ENCODE peak calls at places on chromosomes 4 and X, in nine cellular contexts. A, N, L, I, O, X, F, M and G are unnamed samples.

GRCh38 chrX:70013483-70014222 is 36.1 kb downstream of the AWAT2 start:
- DNase-seq in M (no peak), X (no peak), I (no peak), F (no peak), N (no peak), A (no peak), L (no peak), O (no peak), G (no peak)

GRCh38 chr4:81839347-81840042 is 367.8 kb upstream of the RASGEF1B start:
- DNase-seq in F (no peak), M (no peak), O (no peak), A (no peak), I (no peak), L (no peak), N (no peak), X (no peak), G (peak; percentile 4)

GRCh38 chr4:76087007-76087769 is 12.7 kb downstream of the ART3 start:
- DNase-seq in F (peak; percentile 62), M (peak; percentile 67), O (peak; percentile 61), X (no peak), N (peak; percentile 71), I (no peak), L (no peak), A (peak; percentile 44), G (peak; percentile 72)

GRCh38 chr4:25925486-25926201 is 11.6 kb downstream of the SMIM20 start:
- DNase-seq in L (no peak), F (peak; percentile 25), M (no peak), O (peak; percentile 45), N (peak; percentile 31), X (no peak), A (no peak), I (no peak), G (peak; percentile 35)

GRCh38 chrX:17459008-17459407 is 84.0 kb downstream of the NHS start:
- DNase-seq in A (peak; percentile 88), N (no peak), O (peak; percentile 61), X (no peak), M (no peak), F (no peak), I (peak; percentile 51), L (no peak), G (peak; percentile 71)

GRCh38 chr4:6221851-6222760 is 21.8 kb upstream of the JAKMIP1 start:
- DNase-seq in N (no peak), A (no peak), I (no peak), X (peak; percentile 31), L (no peak), M (no peak), F (peak; percentile 76), O (no peak), G (no peak)

GRCh38 chr4:36348403-36348938 is 67.1 kb downstream of the DTHD1 start:
- DNase-seq in M (no peak), F (no peak), N (no peak), O (no peak), L (no peak), A (no peak), I (no peak), X (no peak), G (no peak)

GRCh38 chr4:168908093-168908492 is 102.0 kb downstream of the CBR4 start:
- DNase-seq in N (peak; percentile 31), O (peak; percentile 69), M (no peak), A (peak; percentile 77), I (no peak), X (no peak), L (no peak), F (no peak), G (no peak)

GRCh38 chrX:103889216-103889615 is 57.2 kb upstream of the RAB9B start:
- DNase-seq in N (no peak), L (no peak), I (no peak), M (no peak), X (no peak), A (peak; percentile 46), O (no peak), F (no peak), G (peak; percentile 5)

GRCh38 chrX:66919280-66919832 is 280.5 kb upstream of the EDA2R start:
- DNase-seq in N (no peak), M (no peak), I (peak; percentile 39), O (no peak), X (no peak), A (no peak), L (no peak), F (no peak), G (no peak)

GRCh38 chr4:7420661-7421040 is 14.1 kb downstream of the PSAPL1 start:
- DNase-seq in I (no peak), F (no peak), M (no peak), X (no peak), A (no peak), O (no peak), N (no peak), L (peak; percentile 54), G (no peak)

GRCh38 chr4:144578681-144579080 is 67.3 kb upstream of the HHIP start:
- DNase-seq in A (peak; percentile 53), O (peak; percentile 35), N (peak; percentile 57), I (no peak), X (no peak), F (no peak), L (no peak), M (no peak), G (peak; percentile 40)

GRCh38 chr4:174697164-174697563 is 131.9 kb downstream of the GLRA3 start:
- DNase-seq in F (no peak), I (no peak), L (no peak), M (no peak), N (no peak), O (no peak), A (no peak), X (no peak), G (no peak)

GRCh38 chrX:132216806-132217202 is 2.4 kb downstream of the RAP2C start:
- DNase-seq in F (no peak), X (no peak), N (no peak), L (no peak), I (no peak), M (no peak), A (peak; percentile 33), O (peak; percentile 43), G (peak; percentile 61)

GRCh38 chr4:143482753-143483362 is 30.6 kb upstream of the SMARCA5 start:
- DNase-seq in X (no peak), O (peak; percentile 71), F (no peak), M (no peak), A (peak; percentile 27), L (no peak), N (peak; percentile 32), I (peak; percentile 30), G (peak; percentile 54)

GRCh38 chrX:150049647-150050046 is 111.4 kb upstream of the EOLA2 start:
- DNase-seq in L (no peak), X (no peak), F (no peak), O (peak; percentile 54), A (no peak), I (no peak), N (no peak), M (no peak), G (no peak)

GRCh38 chrX:49919617-49920016 is 2.8 kb upstream of the CLCN5 start:
- DNase-seq in X (no peak), O (peak; percentile 46), A (peak; percentile 27), M (peak; percentile 36), L (peak; percentile 71), F (peak; percentile 56), I (peak; percentile 77), N (peak; percentile 58), G (peak; percentile 3)

GRCh38 chr4:4852591-4853362 is 6.7 kb upstream of the MSX1 start:
- DNase-seq in A (peak; percentile 63), X (no peak), F (peak; percentile 48), I (peak; percentile 74), N (peak; percentile 76), O (peak; percentile 76), M (no peak), L (no peak), G (peak; percentile 52)
- TF ChIP-seq CTCF in A (peak; percentile 22), X (no peak), F (no peak), I (peak; percentile 25), N (peak; percentile 63), O (peak; percentile 27), M (no peak), L (no peak), G (peak; percentile 12)

DNA sequence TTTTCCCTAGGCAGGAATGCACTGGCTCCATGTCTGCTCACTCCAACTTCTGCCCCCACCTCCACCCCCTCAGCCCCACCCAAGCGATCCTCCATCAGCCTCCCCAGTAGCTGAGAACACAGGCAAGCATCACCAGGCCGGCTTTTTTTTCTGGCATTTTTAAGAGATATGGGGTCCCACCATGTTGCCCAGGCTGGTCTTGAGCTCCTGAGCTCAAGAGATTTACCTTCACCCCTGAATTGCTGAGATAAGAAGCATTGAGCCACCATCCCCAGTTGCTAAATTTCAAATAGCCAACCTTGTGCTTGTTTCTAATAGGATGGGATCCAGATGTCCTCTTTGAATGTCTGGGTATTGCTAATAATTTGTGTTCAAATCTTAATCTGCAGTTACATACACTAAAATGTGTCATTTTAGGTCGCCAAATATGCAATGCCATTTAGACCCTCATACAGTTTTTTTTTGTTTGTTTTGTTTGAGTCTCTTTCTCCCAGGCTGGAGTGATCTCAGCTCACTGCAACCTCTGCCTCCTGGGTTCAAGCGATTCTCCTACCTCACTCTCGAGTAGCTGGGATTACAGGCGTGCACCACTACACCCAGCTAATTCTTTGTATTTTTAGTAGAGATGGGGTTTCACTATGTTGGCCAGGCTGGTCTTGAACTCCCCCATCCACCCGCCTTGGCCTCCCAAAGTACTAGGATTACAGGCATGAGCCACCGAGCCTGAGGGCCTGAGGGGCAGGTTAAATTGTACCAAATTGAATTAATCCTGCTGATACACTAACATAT is 8.8 kb downstream of the LARP7 start:
- DNase-seq in F (no peak), O (no peak), N (no peak), X (no peak), L (no peak), A (no peak), M (no peak), I (no peak), G (no peak)
- H3K36me3 ChIP-seq in F (peaks cover 48% of the 10 kb centered on the region), O (peaks cover 15% of the 10 kb centered on the region), N (peaks cover 15% of the 10 kb centered on the region), X (peaks cover 14% of the 10 kb centered on the region), L (peaks cover 47% of the 10 kb centered on the region), A (peaks cover 19% of the 10 kb centered on the region), M (no peaks in the 10 kb centered on the region), I (no peaks in the 10 kb centered on the region), G (peaks cover 8% of the 10 kb centered on the region)

DNA sequence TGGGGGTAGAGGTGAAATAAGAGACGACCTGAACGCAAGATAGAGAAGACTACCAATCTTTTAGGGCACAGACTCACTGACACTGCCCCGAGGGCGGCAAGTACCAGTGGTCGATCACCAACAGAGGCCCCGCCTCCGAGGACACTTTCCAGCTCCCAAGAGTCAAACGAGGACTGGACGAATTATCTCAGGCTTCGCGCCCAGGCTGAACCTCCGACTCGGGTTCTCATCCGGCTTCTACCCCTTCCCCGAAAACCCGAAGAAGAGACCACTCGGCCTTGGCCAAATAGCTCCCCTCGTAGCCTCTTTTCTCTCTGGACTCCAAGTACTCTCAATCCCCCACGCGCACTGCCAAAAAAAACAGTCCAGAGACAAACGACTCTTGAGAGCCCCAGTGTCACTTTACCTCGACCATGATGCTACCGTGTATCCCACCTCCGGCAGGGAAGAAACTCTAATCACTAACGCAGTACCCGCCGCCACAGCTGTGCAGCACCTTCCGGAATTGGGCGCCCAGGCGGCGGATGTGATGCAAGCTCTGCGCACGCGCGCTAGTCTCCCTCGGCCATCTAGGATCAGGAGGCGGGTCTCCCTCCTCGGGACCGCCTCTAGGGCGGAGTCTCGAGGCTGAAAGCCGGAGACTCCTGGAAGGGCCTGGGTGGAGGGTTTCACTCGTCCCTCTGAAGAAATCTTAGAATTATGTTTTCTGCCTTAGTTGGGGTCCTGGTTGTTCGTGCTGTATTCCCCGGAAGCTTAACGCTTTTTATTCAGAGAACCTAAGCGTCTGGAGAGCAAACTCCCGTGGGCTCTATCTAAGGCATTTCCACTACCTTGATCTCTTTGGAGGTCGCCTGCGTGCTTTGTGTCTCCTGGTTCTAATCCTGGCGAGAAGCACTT is at the start of gene PLRG1:
- DNase-seq in A (peak; percentile 73), X (peak; percentile 97), F (peak; percentile 97), M (peak; percentile 94), N (peak; percentile 94), O (peak; percentile 91), I (peak; percentile 97), L (peak; percentile 95), G (peak; percentile 88)
- TF ChIP-seq CTCF in A (no peak), X (no peak), F (no peak), M (no peak), N (peak; percentile 29), O (no peak), I (peak; percentile 63), L (no peak), G (no peak)

GRCh38 chr4:48904101-48904500 is 2.5 kb downstream of the OCIAD2 start:
- DNase-seq in F (no peak), N (no peak), X (no peak), I (no peak), A (no peak), M (no peak), O (no peak), L (no peak), G (no peak)
- H3K36me3 ChIP-seq in F (no peaks in the 10 kb centered on the region), N (no peaks in the 10 kb centered on the region), X (no peaks in the 10 kb centered on the region), I (no peaks in the 10 kb centered on the region), A (peaks cover 6% of the 10 kb centered on the region), M (no peaks in the 10 kb centered on the region), O (no peaks in the 10 kb centered on the region), L (no peaks in the 10 kb centered on the region), G (peaks cover 12% of the 10 kb centered on the region)